ENCODE peak calls at places on chromosomes 1 and 21, in ten cellular contexts. X is esophagus squamous epithelium, J is kidney epithelial cell, D is breast epithelium, S is mucosa of descending colon, Q is neural crest cell, C is lower leg skin, N is pancreas, O is HFFc6, Y is upper lobe of left lung. R is an unnamed sample.

GRCh38 chr1:40817791-40818263 is 34.2 kb downstream of the KCNQ4 start:
- DNase-seq in C (no peak), N (no peak), J (no peak), Q (no peak), S (no peak), X (no peak), Y (no peak), D (no peak), O (no peak), R (no peak)

GRCh38 chr1:219304227-219305226 is 130.8 kb downstream of the LYPLAL1 start:
- DNase-seq in N (peak; percentile 13), C (no peak), Y (no peak), O (peak; percentile 62), J (peak; percentile 58), Q (no peak), D (no peak), X (no peak), S (no peak), R (peak; percentile 29)

GRCh38 chr21:28099296-28099695 is 893.4 kb downstream of the LTN1 start:
- DNase-seq in Q (no peak), S (peak; percentile 33), N (no peak), Y (no peak), O (no peak), D (no peak), X (no peak), C (no peak), J (no peak), R (no peak)

GRCh38 chr1:163366555-163366954 is 44.8 kb downstream of the NUF2 start:
- DNase-seq in S (no peak), C (no peak), Y (no peak), Q (no peak), X (no peak), D (no peak), O (no peak), N (no peak), J (no peak), R (no peak)

GRCh38 chr21:31262728-31263127 is 81.3 kb downstream of the TIAM1 start:
- DNase-seq in Q (no peak), J (no peak), Y (no peak), O (no peak), N (no peak), D (no peak), S (no peak), X (no peak), C (no peak), R (no peak)

GRCh38 chr1:65423884-65424655 is 3.6 kb downstream of the LEPR start:
- DNase-seq in N (no peak), O (peak; percentile 84), X (no peak), J (peak; percentile 89), S (no peak), C (peak; percentile 21), Y (no peak), D (no peak), Q (no peak), R (peak; percentile 74)

GRCh38 chr1:13228343-13228781 is 2.4 kb upstream of the PRAMEF18 start:
- DNase-seq in X (no peak), S (peak; percentile 71), C (no peak), J (no peak), O (no peak), Y (no peak), D (peak; percentile 17), N (peak; percentile 41), Q (no peak), R (no peak)

GRCh38 chr1:237740831-237741230 is 149.9 kb downstream of the ZP4 start:
- DNase-seq in S (no peak), C (no peak), Q (no peak), N (no peak), J (peak; percentile 49), X (no peak), O (no peak), D (no peak), Y (no peak), R (no peak)

GRCh38 chr1:184287001-184287400 is 99.8 kb upstream of the C1orf21 start:
- DNase-seq in O (no peak), N (no peak), S (no peak), Q (no peak), J (no peak), Y (no peak), X (no peak), D (no peak), C (no peak), R (no peak)

GRCh38 chr1:246613131-246613758 is 47.0 kb downstream of the CNST start:
- DNase-seq in Q (no peak), C (no peak), S (no peak), N (no peak), J (no peak), D (no peak), X (no peak), O (no peak), Y (no peak), R (no peak)

GRCh38 chr1:189499736-189500135 is 977.9 kb downstream of the BRINP3 start:
- DNase-seq in Q (no peak), D (no peak), N (no peak), J (no peak), S (no peak), Y (no peak), O (no peak), C (no peak), X (no peak), R (no peak)

GRCh38 chr1:27601771-27602509 is 2.0 kb downstream of the AHDC1 start:
- DNase-seq in X (no peak), Q (no peak), O (no peak), D (peak; percentile 64), Y (peak; percentile 85), C (no peak), S (peak; percentile 30), N (peak; percentile 50), J (no peak), R (no peak)

GRCh38 chr1:231626951-231627614 is 493 bp downstream of the DISC1 start:
- DNase-seq in N (peak; percentile 40), O (peak; percentile 18), J (no peak), Y (peak; percentile 88), D (peak; percentile 26), C (peak; percentile 78), Q (peak; percentile 41), S (peak; percentile 68), X (no peak), R (no peak)

GRCh38 chr1:94325379-94326302 is 88.3 kb upstream of the ARHGAP29 start:
- DNase-seq in O (peak; percentile 99), D (peak; percentile 70), Y (no peak), J (peak; percentile 95), N (peak; percentile 32), Q (no peak), X (no peak), C (no peak), S (no peak), R (peak; percentile 99)

GRCh38 chr1:95451904-95452303 is 217.9 kb downstream of the RWDD3 start:
- DNase-seq in S (no peak), N (no peak), X (no peak), J (no peak), O (no peak), Y (no peak), Q (no peak), C (no peak), D (no peak), R (no peak)

GRCh38 chr1:95453053-95453452 is 219.0 kb downstream of the RWDD3 start:
- DNase-seq in X (no peak), O (no peak), J (no peak), S (no peak), Q (no peak), N (no peak), C (no peak), Y (no peak), D (no peak), R (no peak)

DNA sequence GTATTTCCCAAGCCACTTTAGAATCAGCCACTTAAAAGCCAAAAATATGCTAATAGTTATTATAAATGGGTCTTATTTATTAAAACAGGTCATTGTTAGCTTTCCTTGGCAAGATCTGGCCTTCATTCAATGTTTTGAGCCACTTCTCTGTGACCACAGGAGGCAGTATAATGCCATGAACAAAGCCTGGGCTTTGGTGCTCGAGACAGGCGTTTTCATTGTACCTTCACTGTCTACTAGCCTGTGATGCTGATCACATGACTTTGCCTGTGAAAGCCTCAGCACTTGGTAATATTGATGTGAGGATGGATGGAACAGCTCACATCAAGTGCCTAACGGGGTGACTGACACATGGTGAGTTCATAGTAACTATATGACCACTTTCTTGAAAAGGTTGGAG is 217.0 kb downstream of the RWDD3 start:
- DNase-seq in D (no peak), J (no peak), S (no peak), O (no peak), Y (no peak), C (no peak), X (no peak), N (peak; percentile 24), Q (no peak), R (no peak)
- TF ChIP-seq CTCF in D (no peak), J (no peak), S (no peak), O (no peak), Y (no peak), C (no peak), X (no peak), N (no peak), Q (peak; percentile 21), R (no peak)

GRCh38 chr1:11478571-11479374 is at the start of gene DISP3:
- DNase-seq in Q (peak; percentile 89), Y (peak; percentile 91), N (peak; percentile 61), O (peak; percentile 10), X (no peak), D (no peak), J (no peak), C (no peak), S (peak; percentile 65), R (no peak)
- TF ChIP-seq CTCF in Q (peak; percentile 79), Y (peak; percentile 84), N (peak; percentile 55), O (peak; percentile 84), X (peak; percentile 38), D (no peak), J (peak; percentile 44), C (no peak), S (peak; percentile 22), R (peak; percentile 45)

GRCh38 chr1:241240084-241240483 is 116.9 kb downstream of the RGS7 start:
- DNase-seq in J (no peak), D (no peak), S (no peak), C (no peak), O (no peak), X (no peak), Q (no peak), N (no peak), Y (no peak), R (no peak)

GRCh38 chr1:241229711-241230110 is 127.3 kb downstream of the RGS7 start:
- DNase-seq in X (no peak), O (no peak), N (no peak), S (peak; percentile 8), Q (no peak), D (no peak), J (no peak), C (no peak), Y (no peak), R (no peak)

GRCh38 chr1:241237873-241238272 is 119.1 kb downstream of the RGS7 start:
- DNase-seq in C (no peak), D (no peak), Y (no peak), X (no peak), O (no peak), N (no peak), S (no peak), J (no peak), Q (no peak), R (no peak)

GRCh38 chr1:241235236-241235897 is 121.6 kb downstream of the RGS7 start:
- DNase-seq in C (no peak), O (no peak), J (no peak), X (no peak), N (no peak), Y (no peak), S (no peak), Q (no peak), D (no peak), R (no peak)
- TF ChIP-seq CTCF in C (no peak), O (no peak), J (no peak), X (no peak), N (no peak), Y (no peak), S (no peak), Q (no peak), D (no peak), R (no peak)

GRCh38 chr1:204867666-204868339 is 2.9 kb upstream of the NFASC start:
- DNase-seq in C (no peak), J (no peak), X (no peak), O (no peak), Y (no peak), Q (no peak), N (no peak), S (no peak), D (peak; percentile 27), R (no peak)
- TF ChIP-seq CTCF in C (no peak), J (no peak), X (no peak), O (no peak), Y (no peak), Q (no peak), N (no peak), S (no peak), D (no peak), R (no peak)